ENCODE peak calls at places on chromosome X, in five cellular contexts. W is heart left ventricle, T is IMR-90, K is lower lobe of right lung, F is heart right ventricle. U is an unnamed sample.

GRCh38 chrX:54357414-54358377 is at the start of gene WNK3:
- DNase-seq in W (peak; percentile 79), T (peak; percentile 57), K (peak; percentile 68), F (peak; percentile 74), U (peak; percentile 91)

GRCh38 chrX:48490661-48491060 is 14.7 kb downstream of the FTSJ1 start:
- DNase-seq in W (no peak), T (no peak), K (no peak), F (no peak), U (no peak)

GRCh38 chrX:129039176-129039575 is 484.1 kb downstream of the SMARCA1 start:
- DNase-seq in W (no peak), T (no peak), K (no peak), F (no peak), U (no peak)

GRCh38 chrX:39910651-39911050 is 187.1 kb downstream of the BCOR start:
- DNase-seq in W (no peak), T (no peak), K (no peak), F (no peak), U (no peak)

GRCh38 chrX:11770320-11770719 is 12.3 kb downstream of the MSL3 start:
- DNase-seq in W (no peak), T (peak; percentile 63), K (peak; percentile 43), F (no peak), U (peak; percentile 56)

GRCh38 chrX:129622757-129623301 is 31.9 kb downstream of the APLN start:
- DNase-seq in W (no peak), T (peak; percentile 57), K (no peak), F (no peak), U (no peak)

GRCh38 chrX:79169484-79169883 is 25.0 kb downstream of the GPR174 start:
- DNase-seq in W (no peak), T (no peak), K (no peak), F (no peak), U (no peak)

GRCh38 chrX:152177052-152177451 is 38.7 kb upstream of the MAGEA10 start:
- DNase-seq in W (no peak), T (no peak), K (no peak), F (no peak), U (no peak)

GRCh38 chrX:110944323-110944761 is 148.7 kb upstream of the CHRDL1 start:
- DNase-seq in W (no peak), T (no peak), K (no peak), F (no peak), U (peak; percentile 0)

GRCh38 chrX:11381464-11381863 is 88.3 kb downstream of the AMELX start:
- DNase-seq in W (peak; percentile 31), T (peak; percentile 63), K (no peak), F (no peak), U (peak; percentile 23)

GRCh38 chrX:9913041-9913440 is 54.1 kb upstream of the CLDN34 start:
- DNase-seq in W (no peak), T (peak; percentile 43), K (no peak), F (no peak), U (no peak)

GRCh38 chrX:68832101-68832416 is 3.2 kb downstream of the EFNB1 start:
- DNase-seq in W (peak; percentile 61), T (peak; percentile 83), K (peak; percentile 58), F (peak; percentile 37), U (peak; percentile 53)

GRCh38 chrX:65598559-65599147 is 64.1 kb upstream of the LAS1L start:
- DNase-seq in W (no peak), T (no peak), K (no peak), F (no peak), U (no peak)

GRCh38 chrX:118974088-118974907 is at the start of gene LONRF3:
- DNase-seq in W (peak; percentile 83), T (peak; percentile 3), K (peak; percentile 88), F (peak; percentile 65), U (peak; percentile 13)

GRCh38 chrX:151789179-151789800 is 54.7 kb downstream of the CNGA2 start:
- DNase-seq in W (peak; percentile 51), T (peak; percentile 45), K (no peak), F (peak; percentile 24), U (no peak)

GRCh38 chrX:39734174-39734776 is 363.5 kb downstream of the BCOR start:
- DNase-seq in W (no peak), T (no peak), K (no peak), F (no peak), U (no peak)

GRCh38 chrX:1281511-1281910 is 12.9 kb downstream of the CSF2RA start:
- DNase-seq in W (no peak), T (peak; percentile 14), K (no peak), F (no peak), U (no peak)

GRCh38 chrX:64205441-64205734 is at the start of gene AMER1:
- DNase-seq in W (no peak), T (no peak), K (no peak), F (no peak), U (no peak)

GRCh38 chrX:64205735-64206491 is 405 bp upstream of the AMER1 start:
- DNase-seq in W (peak; percentile 95), T (peak; percentile 87), K (peak; percentile 94), F (peak; percentile 91), U (peak; percentile 95)

GRCh38 chrX:64204252-64204651 is 1.3 kb downstream of the AMER1 start:
- DNase-seq in W (peak; percentile 36), T (peak; percentile 1), K (peak; percentile 45), F (peak; percentile 38), U (peak; percentile 3)

GRCh38 chrX:64204701-64205440 is 637 bp downstream of the AMER1 start:
- DNase-seq in W (peak; percentile 55), T (peak; percentile 19), K (peak; percentile 54), F (peak; percentile 37), U (peak; percentile 37)

GRCh38 chrX:64206556-64207162 is 1.2 kb upstream of the AMER1 start:
- DNase-seq in W (peak; percentile 47), T (peak; percentile 55), K (peak; percentile 41), F (peak; percentile 19), U (peak; percentile 51)
- H3K4me3 ChIP-seq in W (peak overlapping the region; percentile 61), T (peak overlapping the region; percentile 49), K (peak overlapping the region; percentile 75), F (peak overlapping the region; percentile 70), U (peak overlapping the region; percentile 36)

GRCh38 chrX:133090410-133090809 is 6.5 kb downstream of the USP26 start:
- DNase-seq in W (no peak), T (no peak), K (no peak), F (no peak), U (no peak)

GRCh38 chrX:133089411-133089810 is 7.5 kb downstream of the USP26 start:
- DNase-seq in W (no peak), T (no peak), K (no peak), F (no peak), U (no peak)

GRCh38 chrX:133097031-133097430 is at the start of gene USP26:
- DNase-seq in W (no peak), T (no peak), K (no peak), F (no peak), U (no peak)

DNA sequence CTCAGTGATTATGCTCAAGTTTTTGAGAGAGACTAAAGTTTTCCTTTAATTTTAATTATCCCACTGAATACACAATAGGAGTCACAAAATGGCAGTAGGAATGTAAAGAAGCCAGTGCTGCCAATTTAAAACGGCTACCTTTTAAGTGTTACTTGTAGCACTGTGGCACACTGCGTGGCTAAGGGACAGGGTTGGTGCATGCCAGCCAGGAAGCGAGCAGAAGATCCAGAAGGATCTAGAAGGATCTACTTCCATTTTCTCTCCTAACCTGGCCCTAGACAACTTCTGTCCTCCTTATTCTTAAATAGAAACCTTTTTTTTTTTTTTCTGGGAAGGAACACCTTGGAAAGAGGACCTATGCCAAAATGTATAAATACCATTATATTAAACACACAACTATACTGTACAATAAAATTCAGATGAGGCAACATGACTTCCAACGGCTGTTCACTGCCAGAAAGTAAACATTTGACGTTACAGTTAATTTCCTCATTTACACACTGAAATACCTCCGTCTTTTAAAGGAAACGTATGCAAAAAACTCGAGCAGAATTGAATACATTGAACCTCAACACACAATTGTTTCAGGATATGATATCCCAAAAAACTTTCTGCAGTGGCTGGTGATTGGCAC is 2.7 kb downstream of the USP26 start:
- DNase-seq in W (no peak), T (no peak), K (no peak), F (no peak), U (no peak)
- H3K27ac ChIP-seq in W (no peak overlapping the region), T (no peak overlapping the region), K (no peak overlapping the region), F (no peak overlapping the region), U (no peak overlapping the region)

GRCh38 chrX:107871136-107871535 is 45.5 kb downstream of the MID2 start:
- DNase-seq in W (no peak), T (no peak), K (no peak), F (no peak), U (no peak)
- TF ChIP-seq CTCF in W (no peak), T (no peak), K (no peak), F (no peak), U (no peak)

GRCh38 chrX:115650449-115650848 is 89.5 kb downstream of the PLS3 start:
- DNase-seq in W (no peak), T (peak; percentile 43), K (no peak), F (no peak), U (peak; percentile 14)
- H3K4me3 ChIP-seq in W (no peak overlapping the region), T (no peak overlapping the region), K (no peak overlapping the region), F (no peak overlapping the region), U (no peak overlapping the region)